ENCODE peak calls at places on chromosomes 16 and 17, in six cellular contexts. J, O, A, U, N and T are unnamed samples. For H3K4me1, the result is how much of the 10 kb centered on the place peaks cover.

GRCh38 chr17:77446959-77447634 is 306.3 kb downstream of the SEC14L1 start:
- DNase-seq in N (no peak), J (no peak), O (no peak), U (no peak), A (no peak), T (no peak)

GRCh38 chr16:11990672-11991390 is 14.3 kb downstream of the SNX29 start:
- DNase-seq in O (no peak), J (no peak), U (no peak), N (no peak), A (no peak), T (no peak)

GRCh38 chr16:85961988-85962915 is 63.3 kb downstream of the IRF8 start:
- DNase-seq in U (peak), O (no peak), A (no peak), N (no peak), J (no peak), T (no peak)

GRCh38 chr16:16033208-16033717 is 83.8 kb downstream of the ABCC1 start:
- DNase-seq in A (no peak), J (no peak), O (no peak), N (no peak), U (no peak), T (no peak)

GRCh38 chr17:57519199-57519598 is 225.9 kb downstream of the CCDC182 start:
- DNase-seq in O (peak), N (no peak), A (no peak), U (no peak), J (no peak), T (no peak)

GRCh38 chr16:55711959-55712876 is 56.4 kb downstream of the SLC6A2 start:
- DNase-seq in J (peak), N (peak), A (no peak), O (no peak), U (peak), T (peak)

GRCh38 chr17:48647103-48647963 is 21.2 kb upstream of the HOXB9 start:
- DNase-seq in N (no peak), U (no peak), J (no peak), O (no peak), A (no peak), T (no peak)

GRCh38 chr17:54903375-54903774 is 2.7 kb downstream of the TOM1L1 start:
- DNase-seq in J (no peak), U (no peak), O (no peak), N (peak), A (no peak), T (no peak)

GRCh38 chr16:35909351-35909954 is 2450.0 kb downstream of the TP53TG3F start:
- DNase-seq in O (no peak), U (no peak), A (no peak), N (no peak), J (no peak), T (no peak)

GRCh38 chr17:57677301-57677700 is 67.8 kb downstream of the CCDC182 start:
- DNase-seq in J (no peak), N (no peak), U (no peak), O (no peak), A (no peak), T (no peak)

GRCh38 chr17:7951143-7951792 is 19.3 kb downstream of the CNTROB start:
- DNase-seq in O (no peak), J (no peak), N (no peak), U (no peak), A (peak), T (no peak)

GRCh38 chr17:39543669-39544068 is 64.1 kb downstream of the NEUROD2 start:
- DNase-seq in A (no peak), J (no peak), N (no peak), O (no peak), U (no peak), T (no peak)

GRCh38 chr16:55912022-55912421 is 36.8 kb upstream of the CES5A start:
- DNase-seq in J (no peak), O (no peak), U (no peak), N (no peak), A (no peak), T (no peak)

GRCh38 chr16:85270365-85270764 is 158.1 kb upstream of the CIBAR2 start:
- DNase-seq in N (no peak), J (no peak), O (no peak), A (no peak), U (no peak), T (no peak)

GRCh38 chr17:17376362-17376761 is 73.2 kb downstream of the NT5M start:
- DNase-seq in A (no peak), N (peak), O (no peak), U (no peak), J (no peak), T (peak)

GRCh38 chr17:17904171-17905035 is 67.6 kb upstream of the SREBF1 start:
- DNase-seq in O (no peak), N (peak), J (no peak), U (no peak), A (no peak), T (no peak)

GRCh38 chr17:33980193-33980592 is 274.9 kb upstream of the CCL2 start:
- DNase-seq in A (peak), J (no peak), U (no peak), N (no peak), O (no peak), T (no peak)

GRCh38 chr16:83403751-83404150 is 404.0 kb upstream of the HSBP1 start:
- DNase-seq in A (no peak), U (no peak), O (no peak), N (no peak), J (no peak), T (no peak)

GRCh38 chr16:83400234-83400633 is 407.5 kb upstream of the HSBP1 start:
- DNase-seq in U (no peak), A (no peak), N (no peak), O (peak), J (no peak), T (no peak)

GRCh38 chr16:83402969-83403368 is 404.8 kb upstream of the HSBP1 start:
- DNase-seq in A (no peak), J (no peak), U (no peak), O (no peak), N (no peak), T (no peak)

GRCh38 chr16:83402160-83402794 is 405.5 kb upstream of the HSBP1 start:
- DNase-seq in A (no peak), J (no peak), U (no peak), N (no peak), O (no peak), T (no peak)

DNA sequence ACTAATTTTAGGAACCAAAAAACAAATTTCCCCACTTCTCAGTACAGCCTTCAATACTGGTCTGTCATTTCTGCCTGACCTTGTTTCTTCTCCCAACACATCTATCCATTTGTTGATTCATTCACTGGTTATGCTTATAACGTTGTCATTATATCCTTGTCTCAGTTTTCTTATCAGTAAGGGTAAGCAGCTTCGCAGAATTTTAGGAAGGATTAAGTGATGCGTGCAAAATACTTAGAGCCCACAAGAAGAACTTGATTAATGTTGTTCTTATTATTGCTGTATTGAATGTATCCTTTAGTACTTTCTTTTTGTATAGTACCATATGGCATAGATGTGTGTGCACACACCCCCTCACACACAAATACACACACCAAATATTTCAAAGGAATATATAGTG is 403.5 kb upstream of the HSBP1 start:
- DNase-seq in J (no peak), U (no peak), O (no peak), N (no peak), A (no peak), T (no peak)
- H3K4me1 ChIP-seq in J (under half), U (under half), O (under half), N (under half), A (under half), T (under half)

DNA sequence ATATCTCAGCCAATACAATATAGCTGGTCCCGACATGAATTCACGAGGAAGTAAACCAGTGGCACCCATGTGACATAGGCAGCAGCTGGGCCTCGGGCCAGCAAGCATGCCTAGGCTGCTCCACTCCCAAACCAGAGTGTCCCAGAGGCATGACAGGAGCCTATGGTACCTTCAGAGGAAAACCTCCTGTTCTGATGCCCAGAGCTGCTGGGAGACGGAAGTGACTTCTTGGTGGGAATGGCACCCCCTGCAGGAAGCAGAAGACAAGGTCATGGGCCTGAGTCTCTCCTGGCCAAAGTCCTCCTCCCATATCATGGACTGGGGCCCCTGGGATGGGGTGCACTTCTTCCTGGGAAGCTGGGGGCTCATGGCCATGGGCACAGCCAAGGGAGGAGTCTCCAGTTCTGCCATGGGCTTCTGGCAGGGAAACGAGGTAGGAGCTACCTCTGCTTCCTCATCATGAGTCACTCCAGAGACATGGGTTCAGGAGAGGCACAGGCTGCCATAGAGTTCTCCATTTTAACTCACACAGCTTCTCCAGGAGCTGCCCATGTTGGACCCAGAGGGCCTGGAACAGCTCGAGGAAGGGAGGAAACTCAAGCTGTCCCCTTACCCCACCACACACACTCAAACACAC is 13.4 kb downstream of the FBF1 start:
- DNase-seq in A (no peak), J (peak), N (peak), O (no peak), U (peak), T (no peak)
- TF ChIP-seq CTCF in A (peak), J (peak), N (peak), O (peak), U (peak), T (no peak)

DNA sequence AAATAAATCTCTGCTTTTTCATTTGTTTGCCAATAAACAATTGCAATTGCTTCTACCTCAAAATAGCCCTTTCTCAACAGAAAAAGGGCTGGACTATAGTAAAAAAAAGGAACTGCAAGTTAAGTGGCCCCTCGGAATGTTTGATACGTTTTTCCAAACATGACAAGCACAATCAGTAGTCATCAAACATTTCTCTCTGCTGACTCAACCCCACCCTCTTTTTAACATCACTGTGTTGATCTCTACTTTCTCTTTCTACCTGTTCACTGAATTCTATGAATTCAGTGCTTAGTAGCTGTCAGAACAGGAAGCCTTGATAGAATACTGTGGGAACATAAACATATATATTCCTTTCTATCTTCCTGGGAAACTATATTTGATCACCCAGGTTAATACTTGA is 116.5 kb upstream of the AXIN2 start:
- DNase-seq in A (no peak), N (peak), J (no peak), U (no peak), O (no peak), T (no peak)
- TF ChIP-seq SIN3A in A (no peak), N (no peak), J (no peak), U (no peak), O (no peak), T (no peak)

GRCh38 chr17:50212121-50212843 is 10.9 kb upstream of the COL1A1 start:
- DNase-seq in U (peak), J (no peak), O (no peak), N (no peak), A (no peak), T (no peak)

GRCh38 chr17:50211249-50212120 is 10.1 kb upstream of the COL1A1 start:
- DNase-seq in O (no peak), A (no peak), N (no peak), U (no peak), J (no peak), T (no peak)

GRCh38 chr17:50213026-50214015 is 11.9 kb upstream of the COL1A1 start:
- DNase-seq in J (no peak), O (no peak), N (peak), U (peak), A (peak), T (no peak)

GRCh38 chr17:50218071-50218759 is 16.8 kb upstream of the COL1A1 start:
- DNase-seq in A (no peak), J (no peak), O (no peak), U (no peak), N (no peak), T (no peak)

DNA sequence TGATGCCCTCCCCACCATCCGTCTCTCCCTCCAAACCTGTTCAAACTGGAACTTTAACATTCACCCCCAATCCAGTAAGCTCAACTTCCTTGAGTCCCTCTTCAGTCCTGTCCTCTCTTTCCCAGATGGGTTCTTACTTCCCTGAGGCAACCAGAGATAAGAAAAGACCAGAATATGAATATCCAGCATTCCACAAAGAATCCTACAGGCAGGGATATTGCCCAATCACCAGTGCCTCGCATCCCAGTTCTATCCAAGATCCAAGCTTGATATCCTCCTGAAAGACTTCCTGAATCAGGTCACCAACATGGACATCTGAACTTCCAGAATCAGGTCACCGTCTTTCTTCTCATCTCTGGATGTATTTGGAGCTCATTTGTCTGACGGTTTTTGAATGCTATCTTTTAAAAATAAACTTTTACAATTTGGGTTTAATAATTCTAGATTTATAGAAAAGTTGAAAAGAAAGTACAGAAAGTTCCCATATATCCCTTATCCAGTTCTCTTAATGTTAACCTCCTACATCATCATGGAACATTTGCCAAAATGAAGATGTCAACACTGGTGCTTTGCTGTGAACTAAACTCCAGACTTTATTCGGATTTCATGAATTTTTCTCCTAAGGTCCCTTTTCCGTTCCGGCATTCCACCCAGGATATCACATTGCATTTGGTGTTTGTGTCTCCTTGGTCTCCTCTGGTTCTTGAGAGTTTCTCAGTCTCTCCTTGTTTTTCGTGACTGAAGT is 13.7 kb upstream of the COL1A1 start:
- DNase-seq in U (no peak), J (no peak), N (no peak), O (no peak), A (no peak), T (no peak)
- H3K4me1 ChIP-seq in U (under half), J (under half), N (half or more), O (under half), A (under half), T (under half)

DNA sequence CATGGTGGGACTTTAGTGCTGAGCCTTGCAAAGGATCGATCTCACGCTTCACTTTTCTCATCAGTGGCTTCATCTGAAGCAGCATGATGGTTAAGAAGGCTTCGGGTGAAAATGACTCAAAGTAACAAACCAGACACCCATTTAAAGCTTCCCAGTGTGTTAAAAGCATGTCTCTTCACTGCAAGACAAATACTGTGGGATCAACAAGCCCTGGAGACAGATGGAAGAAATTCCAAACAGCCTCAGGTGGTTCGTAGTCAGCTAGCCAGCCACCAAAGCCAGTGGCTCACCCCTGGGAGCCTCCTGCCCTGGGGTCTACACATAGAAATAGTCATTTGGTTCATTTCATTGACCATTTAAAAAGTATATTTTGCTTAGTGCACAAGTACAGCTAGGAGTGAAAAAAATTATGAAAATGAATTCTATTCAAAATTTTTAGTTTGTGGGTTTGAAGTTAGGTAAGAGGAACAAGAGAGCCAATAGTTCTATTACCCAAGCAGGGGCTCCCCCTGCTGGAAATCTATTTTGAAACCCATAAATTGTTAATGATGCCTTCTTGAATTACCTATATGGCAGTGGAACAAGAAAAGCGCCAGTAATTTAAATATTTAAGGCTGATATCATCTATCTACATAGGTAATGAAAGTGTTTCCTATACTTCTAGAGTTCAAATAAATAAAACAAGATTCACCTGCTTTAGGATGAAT is 51.6 kb downstream of the PMP22 start:
- DNase-seq in U (peak), A (no peak), N (no peak), J (no peak), O (no peak), T (no peak)
- TF ChIP-seq CTCF in U (peak), A (no peak), N (peak), J (peak), O (peak), T (peak)

GRCh38 chr17:4852504-4853075 is 19.4 kb downstream of the MINK1 start:
- DNase-seq in U (peak), N (peak), A (no peak), J (no peak), O (no peak), T (no peak)
- TF ChIP-seq SIN3A in U (no peak), N (no peak), A (no peak), J (no peak), O (no peak), T (no peak)

GRCh38 chr17:74813793-74814192 is 37.6 kb upstream of the NAT9 start:
- DNase-seq in U (no peak), A (no peak), J (no peak), O (no peak), N (no peak), T (no peak)
- H3K4me1 ChIP-seq in U (under half), A (under half), J (under half), O (under half), N (under half), T (under half)

GRCh38 chr17:61312406-61313295 is 87.0 kb upstream of the TBX2 start:
- DNase-seq in N (no peak), A (no peak), U (no peak), O (no peak), J (no peak), T (no peak)

GRCh38 chr17:61317779-61318178 is 81.9 kb upstream of the TBX2 start:
- DNase-seq in U (no peak), A (no peak), J (no peak), O (no peak), N (no peak), T (no peak)

GRCh38 chr17:61316633-61317032 is 83.0 kb upstream of the TBX2 start:
- DNase-seq in U (no peak), A (no peak), O (no peak), J (no peak), N (no peak), T (no peak)

GRCh38 chr17:61313515-61314326 is 85.9 kb upstream of the TBX2 start:
- DNase-seq in J (no peak), N (no peak), A (no peak), U (no peak), O (no peak), T (no peak)

DNA sequence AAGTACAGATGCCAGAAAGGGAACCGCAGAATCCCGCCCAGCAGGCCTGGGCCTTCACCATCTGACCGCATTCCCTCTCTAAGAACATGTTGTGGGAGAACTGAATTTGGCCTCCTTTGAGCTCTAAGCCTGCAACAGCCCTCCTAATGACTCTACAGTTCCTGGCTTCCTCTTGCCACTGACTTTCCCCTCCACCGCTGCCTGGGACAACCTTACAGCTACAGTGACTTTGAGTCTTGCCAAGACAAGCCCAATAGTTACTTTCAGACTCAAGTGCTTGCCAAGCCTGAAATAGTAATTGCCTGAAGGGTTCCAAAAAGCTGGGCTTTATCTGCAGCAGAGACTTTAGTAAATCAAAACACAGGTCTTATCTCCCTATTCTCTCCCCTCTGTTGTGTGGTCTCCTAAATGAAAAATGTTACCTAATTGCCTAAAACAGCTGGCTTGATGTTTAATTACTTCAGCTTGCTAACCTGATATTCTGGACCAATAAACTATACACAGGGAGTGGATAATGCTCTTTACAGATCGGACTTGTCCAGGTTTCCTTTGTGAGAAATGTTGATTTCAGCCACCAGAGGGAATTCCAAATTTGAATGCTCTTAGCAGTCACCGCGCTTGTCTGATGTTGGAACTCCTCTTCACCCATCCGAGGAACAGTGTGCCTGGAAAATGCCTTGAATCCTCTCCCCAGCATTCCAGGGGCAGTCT is 85.1 kb upstream of the TBX2 start:
- DNase-seq in O (no peak), A (no peak), N (no peak), J (no peak), U (no peak), T (no peak)
- TF ChIP-seq CTCF in O (no peak), A (no peak), N (no peak), J (peak), U (no peak), T (no peak)

DNA sequence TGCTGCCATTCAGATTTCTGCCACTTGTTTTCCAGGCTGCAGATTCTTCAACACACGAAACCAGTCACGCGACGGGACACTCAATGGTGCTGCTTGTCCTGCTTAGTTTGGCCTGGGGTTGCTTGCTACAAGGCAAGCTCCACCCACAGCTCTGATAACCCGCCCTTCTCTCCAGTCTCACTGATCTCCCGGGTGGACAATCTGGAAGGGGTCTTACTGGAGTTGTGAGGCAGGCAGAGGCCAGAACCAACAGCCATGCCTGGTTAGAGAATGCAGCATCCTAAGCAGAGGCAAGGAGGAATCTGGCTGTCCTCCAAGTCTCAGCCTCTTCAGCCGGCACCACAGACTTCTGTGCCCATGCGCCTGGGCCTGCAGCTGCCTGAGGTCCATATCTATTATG is 119.1 kb downstream of the KCNJ12 start:
- DNase-seq in O (no peak), N (no peak), A (no peak), U (no peak), J (no peak), T (no peak)
- TF ChIP-seq SIN3A in O (no peak), N (no peak), A (no peak), U (no peak), J (no peak), T (no peak)